ENCODE peak calls at places on chromosome 5, in seven cellular contexts. T is activated CD4-positive, alpha-beta T cell treated with anti-CD3 and anti-CD28 coated beads, Interleukin-2, amount 50 U/mL, for 1 hour; L is T47D; U is stimulated activated CD8-positive, alpha-beta memory T cell treated with anti-CD3 and anti-CD28 coated beads, Interleukin-4, amount 100 ng/mL, for 48 hours; X is AG10803; Q is T-helper 17 cell; Y is AG08395. O is an unnamed sample.

GRCh38 chr5:9692576-9692975 is 62.4 kb upstream of the TAS2R1 start:
- DNase-seq in L (no peak), Y (no peak), X (no peak), T (no peak), U (no peak), Q (no peak), O (no peak)

GRCh38 chr5:180421672-180422071 is 68.5 kb upstream of the GFPT2 start:
- DNase-seq in T (no peak), U (no peak), X (no peak), Q (no peak), L (no peak), Y (no peak), O (no peak)

GRCh38 chr5:139636975-139637408 is 11.2 kb upstream of the CXXC5 start:
- DNase-seq in X (peak), Y (peak), U (peak), L (no peak), T (no peak), Q (no peak), O (no peak)

GRCh38 chr5:166200532-166200931 is 2090.9 kb upstream of the WWC1 start:
- DNase-seq in U (no peak), L (no peak), Q (no peak), T (no peak), Y (no peak), X (no peak), O (no peak)

GRCh38 chr5:180205936-180206335 is 3.1 kb downstream of the RASGEF1C start:
- DNase-seq in U (no peak), X (no peak), L (no peak), T (no peak), Y (no peak), Q (no peak), O (no peak)

GRCh38 chr5:88667187-88668141 is 215.5 kb downstream of the MEF2C start:
- DNase-seq in T (no peak), Y (no peak), X (no peak), U (no peak), L (no peak), Q (no peak), O (no peak)

GRCh38 chr5:10057356-10057755 is 192.3 kb downstream of the ATPSCKMT start:
- DNase-seq in X (no peak), T (no peak), Q (no peak), Y (no peak), L (no peak), U (no peak), O (no peak)

GRCh38 chr5:32138839-32139493 is 35.2 kb downstream of the GOLPH3 start:
- DNase-seq in T (peak), Y (no peak), U (peak), X (no peak), Q (no peak), L (no peak), O (no peak)

GRCh38 chr5:7869474-7870136 is 657 bp downstream of the MTRR start:
- DNase-seq in T (peak), X (no peak), U (peak), L (no peak), Y (peak), Q (no peak), O (peak)

GRCh38 chr5:138653502-138653901 is 78.3 kb upstream of the HSPA9 start:
- DNase-seq in Y (no peak), U (no peak), X (no peak), Q (no peak), T (no peak), L (peak), O (no peak)

GRCh38 chr5:16615737-16616535 is 861 bp downstream of the RETREG1 start:
- DNase-seq in Q (no peak), T (peak), U (peak), X (no peak), Y (no peak), L (peak), O (no peak)

GRCh38 chr5:69078921-69079537 is 14.8 kb upstream of the SLC30A5 start:
- DNase-seq in T (no peak), Y (no peak), Q (no peak), U (no peak), X (no peak), L (no peak), O (no peak)

GRCh38 chr5:149420509-149421371 is 41.6 kb upstream of the IL17B start:
- DNase-seq in Q (no peak), T (no peak), Y (peak), L (no peak), X (peak), U (no peak), O (peak)

GRCh38 chr5:69217154-69217731 is 17.4 kb upstream of the CDK7 start:
- DNase-seq in T (peak), Q (no peak), Y (peak), X (no peak), U (no peak), L (no peak), O (peak)

GRCh38 chr5:115241881-115242642 is 20.6 kb downstream of the PGGT1B start:
- DNase-seq in T (no peak), L (no peak), Q (no peak), U (no peak), X (no peak), Y (no peak), O (no peak)